ENCODE peak calls at places on chromosomes 11 and 22, in five cellular contexts. P is SK-N-SH, L is K562, O is HepG2, J is GM12878. D is an unnamed sample.

GRCh38 chr11:1920128-1920908 is 815 bp downstream of the TNNT3 start:
- DNase-seq in J (no peak), L (no peak), P (peak; percentile 32), O (no peak), D (no peak)

GRCh38 chr11:122677256-122677655 is 21.7 kb downstream of the UBASH3B start:
- DNase-seq in O (no peak), J (no peak), L (no peak), P (no peak), D (no peak)

GRCh38 chr11:63445720-63446119 is 45.2 kb downstream of the PLAAT5 start:
- DNase-seq in P (no peak), J (no peak), L (no peak), O (no peak), D (no peak)

GRCh38 chr22:27799334-27800249 is 2.0 kb downstream of the MN1 start:
- DNase-seq in O (no peak), J (no peak), L (no peak), P (peak; percentile 55), D (no peak)

GRCh38 chr22:27416553-27417427 is 384.8 kb downstream of the MN1 start:
- DNase-seq in J (no peak), O (no peak), P (peak; percentile 66), L (no peak), D (no peak)

GRCh38 chr22:30270841-30271240 is 4.2 kb upstream of the OSM start:
- DNase-seq in L (peak; percentile 54), P (no peak), O (no peak), J (no peak), D (no peak)

GRCh38 chr11:122363306-122363705 is 247.3 kb upstream of the BLID start:
- DNase-seq in L (no peak), O (no peak), P (no peak), J (no peak), D (no peak)

GRCh38 chr22:19636696-19637355 is 77.5 kb upstream of the SEPTIN5 start:
- DNase-seq in L (no peak), P (peak; percentile 5), J (no peak), O (no peak), D (no peak)

GRCh38 chr22:20430101-20430640 is 7.5 kb downstream of the SCARF2 start:
- DNase-seq in P (no peak), O (no peak), J (no peak), L (no peak), D (no peak)

GRCh38 chr22:47051435-47052175 is 289.2 kb downstream of the TBC1D22A start:
- DNase-seq in J (no peak), L (no peak), O (no peak), P (no peak), D (no peak)
- H3K79me2 ChIP-seq in J (no peaks in the 10 kb centered on the region), L (no peaks in the 10 kb centered on the region), O (no peaks in the 10 kb centered on the region), P (no peaks in the 10 kb centered on the region), D (no peaks in the 10 kb centered on the region)

GRCh38 chr11:56663386-56663785 is at the start of gene OR5AR1:
- DNase-seq in J (no peak), P (no peak), O (no peak), L (no peak), D (no peak)

GRCh38 chr11:56659755-56660154 is 3.7 kb upstream of the OR5AR1 start:
- DNase-seq in O (no peak), L (no peak), P (no peak), J (no peak), D (no peak)
- TF ChIP-seq ZBTB33 in O (no peak), L (no peak), P (no peak), J (no peak), D (no peak)

GRCh38 chr22:42062506-42063190 is 8.0 kb downstream of the NAGA start:
- DNase-seq in P (no peak), J (no peak), O (no peak), L (no peak), D (no peak)

GRCh38 chr22:42066133-42066761 is 4.4 kb downstream of the NAGA start:
- DNase-seq in L (no peak), P (no peak), O (no peak), J (no peak), D (no peak)

GRCh38 chr22:42065408-42066132 is 5.0 kb downstream of the NAGA start:
- DNase-seq in L (no peak), O (no peak), J (no peak), P (no peak), D (no peak)

GRCh38 chr22:42066937-42067336 is 3.7 kb downstream of the NAGA start:
- DNase-seq in O (no peak), J (no peak), L (no peak), P (no peak), D (no peak)

DNA sequence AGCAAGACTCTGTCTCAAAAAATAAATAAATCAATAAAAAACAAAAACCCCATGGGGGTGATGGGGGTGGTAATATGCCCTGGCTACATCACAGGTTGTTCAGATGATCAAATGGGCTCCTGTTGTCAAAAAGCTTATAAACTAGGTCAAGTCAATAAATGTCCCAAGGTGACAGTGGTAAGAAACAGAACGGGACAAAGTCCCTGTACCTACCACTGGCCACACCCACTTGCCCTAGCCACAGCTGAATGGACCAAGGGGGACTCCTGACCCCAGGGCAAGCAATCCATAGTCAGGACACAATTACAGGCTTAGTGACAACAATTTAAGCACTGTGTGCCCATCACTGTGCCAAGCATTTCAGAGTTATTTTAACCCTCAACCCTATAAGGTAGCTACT is 6.0 kb downstream of the NAGA start:
- DNase-seq in L (no peak), P (no peak), J (no peak), O (no peak), D (no peak)
- TF ChIP-seq RAD21 in L (no peak), P (no peak), J (no peak), O (no peak), D (no peak)

DNA sequence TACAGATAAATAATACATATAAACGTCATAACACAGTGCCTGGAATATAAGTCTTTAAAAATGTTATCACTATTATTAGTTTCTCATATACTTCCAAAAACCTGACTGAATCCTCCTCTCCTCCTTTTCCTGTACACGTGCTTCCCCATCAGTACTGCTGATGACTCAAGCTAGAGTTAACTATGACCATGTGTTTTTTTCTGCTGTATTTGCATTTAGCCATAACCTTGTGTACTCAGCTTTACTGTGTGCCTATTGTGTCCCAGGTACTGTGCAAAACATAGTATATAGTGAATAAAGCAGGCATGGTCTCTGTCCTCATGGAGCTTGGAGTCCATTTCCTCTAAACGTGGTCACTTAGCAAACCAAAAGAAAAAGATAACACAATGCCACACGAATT is 56.5 kb upstream of the ARHGAP32 start:
- DNase-seq in O (peak; percentile 77), L (no peak), J (no peak), P (no peak), D (no peak)
- H3K79me2 ChIP-seq in O (peaks cover 48% of the 10 kb centered on the region), L (no peaks in the 10 kb centered on the region), J (no peaks in the 10 kb centered on the region), P (peaks cover 64% of the 10 kb centered on the region), D (peaks cover 47% of the 10 kb centered on the region)